ENCODE peak calls at places on chromosomes 6 and 20, in five cellular contexts. G, H, Q, W and F are unnamed samples.

GRCh38 chr20:36113015-36113414 is 41.5 kb upstream of the EPB41L1 start:
- DNase-seq in G (no peak), H (no peak), Q (no peak), W (no peak), F (peak)

GRCh38 chr6:163393923-163394322 is 20.6 kb upstream of the QKI start:
- DNase-seq in G (no peak), Q (no peak), W (no peak), H (no peak), F (no peak)

GRCh38 chr6:147421903-147422302 is 86.6 kb upstream of the SAMD5 start:
- DNase-seq in Q (no peak), W (no peak), H (no peak), G (no peak), F (no peak)

GRCh38 chr6:72048080-72048479 is 161.7 kb downstream of the RIMS1 start:
- DNase-seq in Q (no peak), W (no peak), G (no peak), H (no peak), F (no peak)

GRCh38 chr20:50754420-50754819 is 23.0 kb downstream of the PARD6B start:
- DNase-seq in H (no peak), G (no peak), W (no peak), Q (no peak), F (no peak)

GRCh38 chr6:99254616-99255550 is 94.6 kb downstream of the FAXC start:
- DNase-seq in Q (no peak), W (no peak), G (no peak), H (no peak), F (no peak)

GRCh38 chr6:27213544-27214125 is 33.9 kb upstream of the PRSS16 start:
- DNase-seq in W (no peak), G (no peak), H (no peak), Q (peak), F (no peak)

GRCh38 chr6:25959890-25960531 is 2.6 kb upstream of the TRIM38 start:
- DNase-seq in G (no peak), Q (peak), H (no peak), W (no peak), F (no peak)

GRCh38 chr20:46330072-46330763 is 21.9 kb upstream of the CDH22 start:
- DNase-seq in G (no peak), H (no peak), W (no peak), Q (no peak), F (no peak)

GRCh38 chr6:41682497-41682961 is 44.3 kb downstream of the MDFI start:
- DNase-seq in G (no peak), Q (no peak), H (no peak), W (no peak), F (no peak)

GRCh38 chr6:55825402-55826051 is 49.9 kb downstream of the BMP5 start:
- DNase-seq in G (no peak), H (no peak), W (no peak), Q (peak), F (no peak)

GRCh38 chr6:170256641-170257040 is 34.2 kb downstream of the DLL1 start:
- DNase-seq in G (no peak), W (no peak), H (no peak), Q (no peak), F (no peak)

GRCh38 chr6:138107078-138107751 is at the start of gene PERP:
- DNase-seq in Q (peak), H (peak), G (peak), W (peak), F (peak)

GRCh38 chr20:44324343-44324742 is 12.5 kb upstream of the R3HDML start:
- DNase-seq in H (no peak), Q (no peak), G (no peak), W (no peak), F (no peak)

GRCh38 chr20:34629904-34630303 is 47.0 kb downstream of the PIGU start:
- DNase-seq in W (no peak), H (no peak), G (no peak), Q (no peak), F (no peak)

GRCh38 chr6:129863664-129864063 is 2.5 kb upstream of the TMEM244 start:
- DNase-seq in W (no peak), Q (peak), G (no peak), H (no peak), F (no peak)

GRCh38 chr6:106442351-106442750 is 81.8 kb downstream of the CRYBG1 start:
- DNase-seq in Q (no peak), G (no peak), W (no peak), H (no peak), F (no peak)

GRCh38 chr6:79841577-79842381 is 105.6 kb downstream of the ELOVL4 start:
- DNase-seq in W (no peak), Q (no peak), G (no peak), H (no peak), F (no peak)

GRCh38 chr6:136723780-136724179 is 68.5 kb downstream of the MAP3K5 start:
- DNase-seq in H (no peak), Q (peak), W (no peak), G (no peak), F (no peak)